ENCODE peak calls at places on chromosomes 16 and 17, in seven cellular contexts. One of them, this sample, is unnamed. For H3K9me3, the result is how much of the 10 kb centered on the place peaks cover.

GRCh38 chr16:88591577-88592021 is 21.4 kb downstream of the ZC3H18 start:
- DNase-seq in CD4-positive, alpha-beta memory T cell: no peak
- DNase-seq in breast epithelium: no peak
- DNase-seq in osteoblast: no peak
- DNase-seq in CD8-positive, alpha-beta T cell: no peak
- DNase-seq in SK-N-SH: no peak
- DNase-seq in naive thymus-derived CD4-positive, alpha-beta T cell: no peak
- DNase-seq in this sample: no peak

GRCh38 chr17:82849076-82849945 is 9.5 kb upstream of the ZNF750 start:
- DNase-seq in CD4-positive, alpha-beta memory T cell: no peak
- DNase-seq in breast epithelium: no peak
- DNase-seq in osteoblast: peak
- DNase-seq in CD8-positive, alpha-beta T cell: no peak
- DNase-seq in SK-N-SH: no peak
- DNase-seq in naive thymus-derived CD4-positive, alpha-beta T cell: no peak
- DNase-seq in this sample: no peak

GRCh38 chr17:5555254-5555653 is 29.1 kb downstream of the NLRP1 start:
- DNase-seq in CD4-positive, alpha-beta memory T cell: no peak
- DNase-seq in breast epithelium: no peak
- DNase-seq in osteoblast: peak
- DNase-seq in CD8-positive, alpha-beta T cell: no peak
- DNase-seq in SK-N-SH: no peak
- DNase-seq in naive thymus-derived CD4-positive, alpha-beta T cell: no peak
- DNase-seq in this sample: no peak

GRCh38 chr17:27504188-27504995 is 48.1 kb downstream of the KSR1 start:
- DNase-seq in CD4-positive, alpha-beta memory T cell: no peak
- DNase-seq in breast epithelium: no peak
- DNase-seq in osteoblast: no peak
- DNase-seq in CD8-positive, alpha-beta T cell: no peak
- DNase-seq in SK-N-SH: no peak
- DNase-seq in naive thymus-derived CD4-positive, alpha-beta T cell: no peak
- DNase-seq in this sample: no peak

GRCh38 chr17:55585629-55586028 is 74.4 kb upstream of the SMIM36 start:
- DNase-seq in CD4-positive, alpha-beta memory T cell: no peak
- DNase-seq in breast epithelium: no peak
- DNase-seq in osteoblast: no peak
- DNase-seq in CD8-positive, alpha-beta T cell: no peak
- DNase-seq in SK-N-SH: no peak
- DNase-seq in naive thymus-derived CD4-positive, alpha-beta T cell: no peak
- DNase-seq in this sample: no peak

GRCh38 chr17:15321556-15322250 is 19.7 kb downstream of the TEKT3 start:
- DNase-seq in CD4-positive, alpha-beta memory T cell: no peak
- DNase-seq in breast epithelium: no peak
- DNase-seq in osteoblast: peak
- DNase-seq in CD8-positive, alpha-beta T cell: no peak
- DNase-seq in SK-N-SH: no peak
- DNase-seq in naive thymus-derived CD4-positive, alpha-beta T cell: no peak
- DNase-seq in this sample: no peak

GRCh38 chr16:5010576-5011329 is 23.0 kb downstream of the NAGPA start:
- DNase-seq in CD4-positive, alpha-beta memory T cell: no peak
- DNase-seq in breast epithelium: no peak
- DNase-seq in osteoblast: peak
- DNase-seq in CD8-positive, alpha-beta T cell: no peak
- DNase-seq in SK-N-SH: no peak
- DNase-seq in naive thymus-derived CD4-positive, alpha-beta T cell: no peak
- DNase-seq in this sample: no peak

GRCh38 chr16:14509675-14510132 is 120.4 kb downstream of the PARN start:
- DNase-seq in CD4-positive, alpha-beta memory T cell: no peak
- DNase-seq in breast epithelium: no peak
- DNase-seq in osteoblast: peak
- DNase-seq in CD8-positive, alpha-beta T cell: no peak
- DNase-seq in SK-N-SH: no peak
- DNase-seq in naive thymus-derived CD4-positive, alpha-beta T cell: no peak
- DNase-seq in this sample: no peak

GRCh38 chr16:71845639-71846431 is at the start of gene ATXN1L:
- DNase-seq in CD4-positive, alpha-beta memory T cell: peak
- DNase-seq in breast epithelium: peak
- DNase-seq in osteoblast: peak
- DNase-seq in CD8-positive, alpha-beta T cell: peak
- DNase-seq in SK-N-SH: peak
- DNase-seq in naive thymus-derived CD4-positive, alpha-beta T cell: peak
- DNase-seq in this sample: peak

GRCh38 chr16:28292731-28293588 is 635 bp downstream of the SBK1 start:
- DNase-seq in CD4-positive, alpha-beta memory T cell: peak
- DNase-seq in breast epithelium: no peak
- DNase-seq in osteoblast: no peak
- DNase-seq in CD8-positive, alpha-beta T cell: no peak
- DNase-seq in SK-N-SH: peak
- DNase-seq in naive thymus-derived CD4-positive, alpha-beta T cell: no peak
- DNase-seq in this sample: no peak
- H3K27ac ChIP-seq in CD4-positive, alpha-beta memory T cell: peak
- H3K27ac ChIP-seq in breast epithelium: peak
- H3K27ac ChIP-seq in osteoblast: no peak
- H3K27ac ChIP-seq in CD8-positive, alpha-beta T cell: peak
- H3K27ac ChIP-seq in SK-N-SH: peak
- H3K27ac ChIP-seq in naive thymus-derived CD4-positive, alpha-beta T cell: peak
- H3K27ac ChIP-seq in this sample: no peak

GRCh38 chr17:70929226-70929625 is 759.9 kb downstream of the KCNJ2 start:
- DNase-seq in CD4-positive, alpha-beta memory T cell: no peak
- DNase-seq in breast epithelium: no peak
- DNase-seq in osteoblast: no peak
- DNase-seq in CD8-positive, alpha-beta T cell: no peak
- DNase-seq in SK-N-SH: no peak
- DNase-seq in naive thymus-derived CD4-positive, alpha-beta T cell: no peak
- DNase-seq in this sample: no peak

GRCh38 chr17:70919241-70919640 is 749.9 kb downstream of the KCNJ2 start:
- DNase-seq in CD4-positive, alpha-beta memory T cell: no peak
- DNase-seq in breast epithelium: no peak
- DNase-seq in osteoblast: no peak
- DNase-seq in CD8-positive, alpha-beta T cell: no peak
- DNase-seq in SK-N-SH: no peak
- DNase-seq in naive thymus-derived CD4-positive, alpha-beta T cell: no peak
- DNase-seq in this sample: no peak

GRCh38 chr17:70920416-70920815 is 751.1 kb downstream of the KCNJ2 start:
- DNase-seq in CD4-positive, alpha-beta memory T cell: no peak
- DNase-seq in breast epithelium: no peak
- DNase-seq in osteoblast: no peak
- DNase-seq in CD8-positive, alpha-beta T cell: no peak
- DNase-seq in SK-N-SH: no peak
- DNase-seq in naive thymus-derived CD4-positive, alpha-beta T cell: no peak
- DNase-seq in this sample: no peak

GRCh38 chr17:70924776-70925175 is 755.4 kb downstream of the KCNJ2 start:
- DNase-seq in CD4-positive, alpha-beta memory T cell: no peak
- DNase-seq in breast epithelium: no peak
- DNase-seq in osteoblast: no peak
- DNase-seq in CD8-positive, alpha-beta T cell: no peak
- DNase-seq in SK-N-SH: no peak
- DNase-seq in naive thymus-derived CD4-positive, alpha-beta T cell: no peak
- DNase-seq in this sample: no peak
- H3K9me3 ChIP-seq in CD4-positive, alpha-beta memory T cell: under half
- H3K9me3 ChIP-seq in breast epithelium: under half
- H3K9me3 ChIP-seq in osteoblast: under half
- H3K9me3 ChIP-seq in CD8-positive, alpha-beta T cell: under half
- H3K9me3 ChIP-seq in SK-N-SH: under half
- H3K9me3 ChIP-seq in naive thymus-derived CD4-positive, alpha-beta T cell: under half
- H3K9me3 ChIP-seq in this sample: under half

DNA sequence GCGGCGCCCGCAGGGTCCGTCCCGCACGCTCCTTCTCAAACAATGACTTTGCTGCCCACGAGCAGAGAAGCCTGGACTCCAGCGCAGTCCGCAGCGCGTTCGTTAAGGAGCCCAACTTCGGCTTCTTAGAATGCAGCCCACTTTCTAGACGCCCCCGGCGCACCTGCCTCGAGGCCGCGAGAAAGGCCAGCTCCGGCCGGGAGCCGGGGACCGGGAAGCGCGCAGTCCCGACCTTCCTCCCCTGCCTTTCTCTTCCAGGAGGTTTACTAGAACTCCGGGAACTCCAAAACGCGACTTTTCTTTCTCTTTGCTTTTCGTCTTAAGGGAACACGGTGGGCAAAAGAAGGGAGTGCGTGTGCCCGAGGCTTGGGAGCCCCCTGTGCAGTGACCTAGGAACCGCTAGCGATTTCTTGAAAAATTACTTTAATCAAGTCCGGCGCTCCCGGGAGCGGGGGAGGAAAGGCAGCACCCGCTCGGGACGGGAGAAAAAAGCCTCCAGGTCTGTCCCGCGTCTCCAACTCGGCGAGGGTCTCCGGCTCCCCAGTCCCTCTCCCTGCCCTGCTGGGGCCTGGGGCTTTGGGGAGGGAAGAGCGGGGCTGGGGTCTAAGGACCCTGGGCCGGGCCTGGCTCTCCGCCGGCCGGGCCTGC is 2.6 kb downstream of the HNF1B start:
- DNase-seq in CD4-positive, alpha-beta memory T cell: peak
- DNase-seq in breast epithelium: no peak
- DNase-seq in osteoblast: no peak
- DNase-seq in CD8-positive, alpha-beta T cell: no peak
- DNase-seq in SK-N-SH: peak
- DNase-seq in naive thymus-derived CD4-positive, alpha-beta T cell: peak
- DNase-seq in this sample: no peak
- H3K4me3 ChIP-seq in CD4-positive, alpha-beta memory T cell: no peak
- H3K4me3 ChIP-seq in breast epithelium: peak
- H3K4me3 ChIP-seq in osteoblast: peak
- H3K4me3 ChIP-seq in CD8-positive, alpha-beta T cell: peak
- H3K4me3 ChIP-seq in SK-N-SH: peak
- H3K4me3 ChIP-seq in naive thymus-derived CD4-positive, alpha-beta T cell: no peak
- H3K4me3 ChIP-seq in this sample: peak

GRCh38 chr17:2926019-2926650 is 129.9 kb downstream of the RAP1GAP2 start:
- DNase-seq in CD4-positive, alpha-beta memory T cell: no peak
- DNase-seq in breast epithelium: peak
- DNase-seq in osteoblast: peak
- DNase-seq in CD8-positive, alpha-beta T cell: no peak
- DNase-seq in SK-N-SH: peak
- DNase-seq in naive thymus-derived CD4-positive, alpha-beta T cell: no peak
- DNase-seq in this sample: no peak
- H3K27ac ChIP-seq in CD4-positive, alpha-beta memory T cell: no peak
- H3K27ac ChIP-seq in breast epithelium: peak
- H3K27ac ChIP-seq in osteoblast: peak
- H3K27ac ChIP-seq in CD8-positive, alpha-beta T cell: no peak
- H3K27ac ChIP-seq in SK-N-SH: peak
- H3K27ac ChIP-seq in naive thymus-derived CD4-positive, alpha-beta T cell: no peak
- H3K27ac ChIP-seq in this sample: no peak

GRCh38 chr16:35344012-35344762 is 1884.8 kb downstream of the TP53TG3F start:
- DNase-seq in CD4-positive, alpha-beta memory T cell: no peak
- DNase-seq in breast epithelium: no peak
- DNase-seq in osteoblast: no peak
- DNase-seq in CD8-positive, alpha-beta T cell: no peak
- DNase-seq in SK-N-SH: no peak
- DNase-seq in naive thymus-derived CD4-positive, alpha-beta T cell: no peak
- DNase-seq in this sample: no peak

GRCh38 chr16:35342012-35342411 is 1882.6 kb downstream of the TP53TG3F start:
- DNase-seq in CD4-positive, alpha-beta memory T cell: no peak
- DNase-seq in breast epithelium: no peak
- DNase-seq in osteoblast: no peak
- DNase-seq in CD8-positive, alpha-beta T cell: no peak
- DNase-seq in SK-N-SH: no peak
- DNase-seq in naive thymus-derived CD4-positive, alpha-beta T cell: no peak
- DNase-seq in this sample: no peak

DNA sequence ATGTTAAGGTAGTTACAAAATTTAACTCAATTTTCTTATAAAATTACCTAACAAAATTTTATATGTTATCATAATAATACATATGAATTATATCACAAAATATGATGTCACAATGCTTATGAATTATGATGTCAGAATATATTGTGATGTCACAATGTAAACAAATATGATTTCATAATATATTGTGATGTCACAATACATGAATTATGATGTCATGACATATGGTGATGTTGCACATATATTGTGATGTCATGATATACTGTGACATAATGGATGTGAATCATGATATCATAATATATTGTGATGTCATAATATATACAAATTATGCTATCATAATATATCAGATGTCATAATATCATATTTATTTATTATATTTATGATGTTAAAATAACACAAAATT is 1879.9 kb downstream of the TP53TG3F start:
- DNase-seq in CD4-positive, alpha-beta memory T cell: no peak
- DNase-seq in breast epithelium: no peak
- DNase-seq in osteoblast: no peak
- DNase-seq in CD8-positive, alpha-beta T cell: no peak
- DNase-seq in SK-N-SH: no peak
- DNase-seq in naive thymus-derived CD4-positive, alpha-beta T cell: no peak
- DNase-seq in this sample: no peak
- H3K9me3 ChIP-seq in CD4-positive, alpha-beta memory T cell: under half
- H3K9me3 ChIP-seq in breast epithelium: under half
- H3K9me3 ChIP-seq in osteoblast: under half
- H3K9me3 ChIP-seq in CD8-positive, alpha-beta T cell: under half
- H3K9me3 ChIP-seq in SK-N-SH: under half
- H3K9me3 ChIP-seq in naive thymus-derived CD4-positive, alpha-beta T cell: under half
- H3K9me3 ChIP-seq in this sample: under half

GRCh38 chr17:65101371-65101770 is 35.8 kb upstream of the RGS9 start:
- DNase-seq in CD4-positive, alpha-beta memory T cell: no peak
- DNase-seq in breast epithelium: no peak
- DNase-seq in osteoblast: no peak
- DNase-seq in CD8-positive, alpha-beta T cell: no peak
- DNase-seq in SK-N-SH: peak
- DNase-seq in naive thymus-derived CD4-positive, alpha-beta T cell: no peak
- DNase-seq in this sample: no peak

GRCh38 chr17:65099475-65099874 is 37.7 kb upstream of the RGS9 start:
- DNase-seq in CD4-positive, alpha-beta memory T cell: no peak
- DNase-seq in breast epithelium: no peak
- DNase-seq in osteoblast: no peak
- DNase-seq in CD8-positive, alpha-beta T cell: no peak
- DNase-seq in SK-N-SH: no peak
- DNase-seq in naive thymus-derived CD4-positive, alpha-beta T cell: no peak
- DNase-seq in this sample: no peak

GRCh38 chr17:65100316-65101140 is 36.6 kb upstream of the RGS9 start:
- DNase-seq in CD4-positive, alpha-beta memory T cell: peak
- DNase-seq in breast epithelium: peak
- DNase-seq in osteoblast: peak
- DNase-seq in CD8-positive, alpha-beta T cell: peak
- DNase-seq in SK-N-SH: peak
- DNase-seq in naive thymus-derived CD4-positive, alpha-beta T cell: peak
- DNase-seq in this sample: peak

GRCh38 chr17:65102235-65102634 is 34.9 kb upstream of the RGS9 start:
- DNase-seq in CD4-positive, alpha-beta memory T cell: no peak
- DNase-seq in breast epithelium: no peak
- DNase-seq in osteoblast: no peak
- DNase-seq in CD8-positive, alpha-beta T cell: no peak
- DNase-seq in SK-N-SH: no peak
- DNase-seq in naive thymus-derived CD4-positive, alpha-beta T cell: no peak
- DNase-seq in this sample: no peak

GRCh38 chr17:65099941-65100315 is 37.2 kb upstream of the RGS9 start:
- DNase-seq in CD4-positive, alpha-beta memory T cell: no peak
- DNase-seq in breast epithelium: no peak
- DNase-seq in osteoblast: peak
- DNase-seq in CD8-positive, alpha-beta T cell: peak
- DNase-seq in SK-N-SH: no peak
- DNase-seq in naive thymus-derived CD4-positive, alpha-beta T cell: peak
- DNase-seq in this sample: peak
- H3K4me3 ChIP-seq in CD4-positive, alpha-beta memory T cell: peak
- H3K4me3 ChIP-seq in breast epithelium: peak
- H3K4me3 ChIP-seq in osteoblast: peak
- H3K4me3 ChIP-seq in CD8-positive, alpha-beta T cell: peak
- H3K4me3 ChIP-seq in SK-N-SH: peak
- H3K4me3 ChIP-seq in naive thymus-derived CD4-positive, alpha-beta T cell: peak
- H3K4me3 ChIP-seq in this sample: peak

DNA sequence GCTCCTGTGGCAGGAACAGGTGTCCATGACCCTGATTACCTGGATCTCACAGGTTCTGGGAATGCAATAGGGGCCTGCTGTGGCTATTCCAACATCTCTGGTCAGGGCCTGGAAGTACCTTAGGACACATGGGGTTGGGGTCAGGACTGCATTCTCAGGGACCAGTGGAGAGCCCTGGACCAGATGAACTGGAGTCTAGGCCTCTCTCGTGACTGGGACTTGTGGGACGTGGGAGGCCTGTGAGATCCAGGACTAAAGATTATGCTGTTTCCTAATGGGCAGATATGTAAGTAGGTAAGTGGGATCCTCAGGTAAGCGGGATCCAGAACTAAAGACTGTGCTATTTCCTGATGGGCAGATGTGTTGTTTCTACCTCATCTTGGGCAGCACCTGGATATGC is 16.2 kb upstream of the CD300A start:
- DNase-seq in CD4-positive, alpha-beta memory T cell: no peak
- DNase-seq in breast epithelium: no peak
- DNase-seq in osteoblast: peak
- DNase-seq in CD8-positive, alpha-beta T cell: no peak
- DNase-seq in SK-N-SH: no peak
- DNase-seq in naive thymus-derived CD4-positive, alpha-beta T cell: no peak
- DNase-seq in this sample: no peak
- H3K27ac ChIP-seq in CD4-positive, alpha-beta memory T cell: no peak
- H3K27ac ChIP-seq in breast epithelium: peak
- H3K27ac ChIP-seq in osteoblast: no peak
- H3K27ac ChIP-seq in CD8-positive, alpha-beta T cell: no peak
- H3K27ac ChIP-seq in SK-N-SH: no peak
- H3K27ac ChIP-seq in naive thymus-derived CD4-positive, alpha-beta T cell: no peak
- H3K27ac ChIP-seq in this sample: peak

This sample was measured in thoracic aorta.